ENCODE peak calls at places on chromosomes 13 and 19, in six cellular contexts. X, J, R, O, A and V are unnamed samples.

GRCh38 chr13:23578411-23579071 is 8.3 kb downstream of the TNFRSF19 start:
- DNase-seq in A (peak; percentile 74), R (peak; percentile 96), J (peak; percentile 31), O (peak; percentile 75), X (no peak), V (peak; percentile 81)

GRCh38 chr13:31824705-31825512 is 85.6 kb downstream of the RXFP2 start:
- DNase-seq in O (no peak), X (no peak), J (no peak), R (no peak), A (no peak), V (no peak)

GRCh38 chr13:19810996-19811881 is 28.5 kb upstream of the PSPC1 start:
- DNase-seq in R (peak; percentile 7), A (no peak), X (no peak), O (no peak), J (no peak), V (no peak)

GRCh38 chr13:99709134-99709533 is 207.9 kb downstream of the TM9SF2 start:
- DNase-seq in A (no peak), R (no peak), O (no peak), X (no peak), J (no peak), V (no peak)

GRCh38 chr19:18939922-18940775 is 868 bp downstream of the HOMER3 start:
- DNase-seq in R (peak; percentile 83), J (peak; percentile 47), A (peak; percentile 87), X (no peak), O (peak; percentile 60), V (peak; percentile 89)

GRCh38 chr19:29660835-29661234 is 4.4 kb upstream of the PLEKHF1 start:
- DNase-seq in A (no peak), O (no peak), X (no peak), R (peak; percentile 17), J (no peak), V (no peak)

GRCh38 chr19:38852231-38853044 is 2.7 kb upstream of the HNRNPL start:
- DNase-seq in J (no peak), R (peak; percentile 93), A (peak; percentile 78), O (peak; percentile 65), X (no peak), V (peak; percentile 76)

GRCh38 chr19:40220674-40221073 is 2.5 kb upstream of the TTC9B start:
- DNase-seq in A (no peak), X (no peak), O (no peak), R (no peak), J (no peak), V (no peak)

GRCh38 chr13:46181799-46182490 is at the start of gene LCP1:
- DNase-seq in J (no peak), O (peak; percentile 44), R (peak; percentile 87), A (peak; percentile 16), X (no peak), V (no peak)

GRCh38 chr13:51118809-51119431 is 7.8 kb upstream of the C13orf42 start:
- DNase-seq in R (no peak), J (no peak), X (no peak), O (no peak), A (no peak), V (no peak)

GRCh38 chr13:60226507-60226906 is 62.8 kb upstream of the DIAPH3 start:
- DNase-seq in J (no peak), X (no peak), R (no peak), A (peak; percentile 51), O (peak; percentile 13), V (no peak)

GRCh38 chr19:45254044-45254531 is 3.0 kb downstream of the MARK4 start:
- DNase-seq in O (no peak), X (no peak), A (peak; percentile 52), R (no peak), J (no peak), V (no peak)

GRCh38 chr13:24638096-24638495 is 42.1 kb upstream of the ATP12A start:
- DNase-seq in J (no peak), A (no peak), R (no peak), O (no peak), X (no peak), V (peak; percentile 68)

DNA sequence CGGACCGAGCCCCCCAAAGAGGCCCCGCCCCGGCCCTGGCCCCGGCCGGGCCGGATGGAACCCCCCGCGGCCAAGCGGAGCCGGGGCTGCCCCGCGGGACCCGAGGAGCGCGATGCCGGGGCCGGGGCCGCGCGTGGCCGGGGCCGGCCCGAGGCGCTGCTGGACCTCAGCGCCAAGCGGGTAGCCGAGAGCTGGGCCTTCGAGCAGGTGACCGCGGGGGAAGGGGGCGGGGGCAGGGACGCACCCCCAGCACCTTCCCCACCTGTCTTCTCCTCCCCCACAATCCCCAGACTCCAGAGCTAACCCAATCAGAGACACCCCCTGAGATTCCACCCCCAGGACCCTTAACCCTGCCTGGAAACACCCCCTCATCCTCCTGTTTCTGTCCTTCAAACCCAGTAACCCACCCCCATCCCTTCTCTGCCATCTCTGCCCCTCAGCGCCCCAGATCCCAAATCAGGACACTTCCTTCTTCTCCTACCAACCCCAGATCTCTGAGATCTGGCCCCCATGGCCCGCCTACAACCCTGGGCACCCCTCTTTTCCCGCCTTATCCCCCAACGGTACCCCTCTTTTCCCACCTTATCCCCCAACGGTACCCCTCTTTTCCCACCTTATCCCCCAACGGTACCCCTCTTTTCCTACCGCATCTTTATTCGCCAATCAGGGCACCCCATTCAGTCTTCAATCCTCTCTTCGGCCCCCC is 505 bp downstream of the ZSWIM4 start:
- DNase-seq in J (no peak), R (no peak), O (no peak), A (peak; percentile 78), X (no peak), V (no peak)
- TF ChIP-seq POLR2AphosphoS5 in J (peak; percentile 58), R (no peak), O (no peak), A (peak; percentile 13), X (no peak), V (no peak)

GRCh38 chr19:47408156-47408938 is 11.0 kb downstream of the MEIS3 start:
- DNase-seq in A (no peak), O (no peak), X (no peak), J (no peak), R (no peak), V (no peak)
- H3K4me1 ChIP-seq in A (peaks cover 11% of the 10 kb centered on the region), O (no peaks in the 10 kb centered on the region), X (no peaks in the 10 kb centered on the region), J (peaks cover 4% of the 10 kb centered on the region), R (no peaks in the 10 kb centered on the region), V (no peaks in the 10 kb centered on the region)

GRCh38 chr19:9435279-9436268 is at the start of gene ZNF266:
- DNase-seq in A (peak; percentile 98), J (peak; percentile 73), O (peak; percentile 91), R (peak; percentile 95), X (peak; percentile 96), V (peak; percentile 90)
- TF ChIP-seq CTCF in A (peak; percentile 46), J (peak; percentile 47), O (peak; percentile 90), R (peak; percentile 89), X (peak; percentile 75), V (peak; percentile 96)

GRCh38 chr19:780935-781334 is 16.3 kb upstream of the PTBP1 start:
- DNase-seq in O (no peak), A (no peak), J (no peak), X (no peak), R (no peak), V (no peak)

GRCh38 chr19:784541-784940 is 12.7 kb upstream of the PTBP1 start:
- DNase-seq in X (no peak), J (no peak), R (no peak), A (peak; percentile 15), O (no peak), V (no peak)

GRCh38 chr19:778910-779653 is 18.2 kb upstream of the PTBP1 start:
- DNase-seq in J (no peak), R (no peak), O (peak; percentile 38), X (no peak), A (peak; percentile 49), V (peak; percentile 63)

GRCh38 chr19:781800-782194 is 15.5 kb upstream of the PTBP1 start:
- DNase-seq in J (no peak), R (no peak), A (no peak), X (no peak), O (no peak), V (no peak)

GRCh38 chr19:782195-783043 is 14.8 kb upstream of the PTBP1 start:
- DNase-seq in J (peak; percentile 59), O (no peak), X (no peak), A (peak; percentile 94), R (no peak), V (no peak)
- TF ChIP-seq POLR2AphosphoS5 in J (no peak), O (no peak), X (no peak), A (no peak), R (no peak), V (no peak)

GRCh38 chr19:51727349-51727880 is 3.6 kb upstream of the HAS1 start:
- DNase-seq in J (no peak), A (no peak), X (no peak), R (no peak), O (no peak), V (no peak)
- H3K4me1 ChIP-seq in J (no peaks in the 10 kb centered on the region), A (peaks cover 12% of the 10 kb centered on the region), X (peaks cover 10% of the 10 kb centered on the region), R (no peaks in the 10 kb centered on the region), O (no peaks in the 10 kb centered on the region), V (no peaks in the 10 kb centered on the region)

GRCh38 chr19:33130433-33130832 is 1.5 kb upstream of the WDR88 start:
- DNase-seq in R (no peak), O (no peak), J (no peak), A (no peak), X (no peak), V (no peak)

GRCh38 chr19:33129901-33130300 is 2.0 kb upstream of the WDR88 start:
- DNase-seq in J (no peak), X (no peak), A (no peak), R (no peak), O (no peak), V (no peak)

GRCh38 chr19:33124207-33125098 is 7.5 kb upstream of the WDR88 start:
- DNase-seq in A (no peak), J (no peak), X (no peak), O (no peak), R (no peak), V (no peak)

GRCh38 chr19:33125929-33126388 is 6.0 kb upstream of the WDR88 start:
- DNase-seq in R (peak; percentile 82), X (no peak), J (no peak), A (peak; percentile 82), O (peak; percentile 46), V (peak; percentile 56)
- TF ChIP-seq CTCF in R (peak; percentile 75), X (peak; percentile 73), J (peak; percentile 82), A (peak; percentile 80), O (peak; percentile 88), V (peak; percentile 71)

GRCh38 chr13:52599853-52600603 is 42.2 kb upstream of the HNRNPA1L2 start:
- DNase-seq in R (peak; percentile 77), X (no peak), A (peak; percentile 75), J (no peak), O (peak; percentile 24), V (no peak)
- TF ChIP-seq POLR2AphosphoS5 in R (no peak), X (no peak), A (peak; percentile 57), J (no peak), O (no peak), V (no peak)